ENCODE peak calls at places on chromosomes 13 and 19, in seven cellular contexts. V is ascending aorta; E is CD8-positive, alpha-beta T cell; M is fibroblast of lung; Q is left ventricle myocardium inferior; Z is prostate gland; X is CD8-positive, alpha-beta memory T cell. G is an unnamed sample.

GRCh38 chr13:20146381-20146780 is 14.5 kb downstream of the GJA3 start:
- DNase-seq in V (no peak), E (no peak), M (no peak), Q (no peak), Z (no peak), X (no peak), G (no peak)

GRCh38 chr13:46648166-46648607 is 95.2 kb downstream of the LRCH1 start:
- DNase-seq in V (no peak), E (no peak), M (no peak), Q (no peak), Z (no peak), X (no peak), G (no peak)

GRCh38 chr19:56834564-56835375 is 5.8 kb downstream of the PEG3 start:
- DNase-seq in V (no peak), E (no peak), M (no peak), Q (no peak), Z (peak), X (no peak), G (no peak)

GRCh38 chr19:54305141-54305540 is 7.8 kb downstream of the LILRA5 start:
- DNase-seq in V (no peak), E (no peak), M (no peak), Q (no peak), Z (no peak), X (no peak), G (no peak)

GRCh38 chr13:25468330-25469178 is 96.8 kb downstream of the ATP8A2 start:
- DNase-seq in V (no peak), E (no peak), M (peak), Q (no peak), Z (no peak), X (no peak), G (no peak)

GRCh38 chr19:18940791-18941627 is at the start of gene HOMER3:
- DNase-seq in V (peak), E (peak), M (peak), Q (peak), Z (peak), X (peak), G (peak)

GRCh38 chr19:47230122-47230920 is 678 bp downstream of the BBC3 start:
- DNase-seq in V (peak), E (peak), M (peak), Q (peak), Z (no peak), X (peak), G (peak)

GRCh38 chr13:109881347-109881725 is 95.0 kb upstream of the IRS2 start:
- DNase-seq in V (no peak), E (no peak), M (no peak), Q (no peak), Z (no peak), X (no peak), G (no peak)

GRCh38 chr13:19634129-19634740 is 776 bp downstream of the MPHOSPH8 start:
- DNase-seq in V (no peak), E (no peak), M (peak), Q (no peak), Z (peak), X (no peak), G (no peak)

GRCh38 chr19:38993271-38993670 is 17.7 kb upstream of the FBXO17 start:
- DNase-seq in V (no peak), E (no peak), M (peak), Q (no peak), Z (no peak), X (no peak), G (no peak)
- H3K27ac ChIP-seq in V (no peak), E (no peak), M (no peak), Q (no peak), Z (no peak), X (no peak), G (no peak)

DNA sequence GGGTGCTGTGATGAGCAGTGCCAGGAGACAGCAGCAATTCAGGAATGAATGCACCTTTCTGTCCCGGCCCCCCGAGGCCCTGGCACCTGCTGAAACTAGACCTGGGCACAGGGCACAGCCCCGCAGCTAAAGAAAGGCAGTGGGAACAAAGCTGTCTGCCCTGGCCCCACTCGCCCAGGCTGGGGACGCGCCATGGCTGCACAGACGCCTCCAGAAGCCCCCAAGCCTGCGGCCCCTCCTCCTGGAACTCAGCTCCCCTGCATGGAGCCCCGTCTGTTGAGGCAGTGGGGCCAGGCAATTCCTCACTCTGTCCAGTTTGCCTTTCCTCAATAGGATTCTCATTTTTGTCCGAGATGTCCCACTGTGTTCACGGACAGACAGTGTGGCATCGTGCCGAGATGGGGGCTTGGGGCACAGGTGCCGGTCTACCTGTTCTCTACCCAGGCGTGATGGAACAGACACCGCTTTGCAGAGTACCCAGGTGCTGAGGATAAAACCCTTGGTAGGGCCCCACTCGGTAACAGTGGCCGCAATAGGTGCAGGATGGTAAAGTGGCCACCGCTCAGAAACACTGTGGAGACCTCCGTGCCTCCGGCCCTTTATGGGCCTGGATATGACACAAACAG is 146.5 kb upstream of the SOX1 start:
- DNase-seq in V (peak), E (no peak), M (no peak), Q (no peak), Z (no peak), X (no peak), G (no peak)
- H3K27ac ChIP-seq in V (no peak), E (no peak), M (no peak), Q (no peak), Z (no peak), X (no peak), G (no peak)

GRCh38 chr19:45323671-45324081 is 1.0 kb upstream of the CKM start:
- DNase-seq in V (no peak), E (no peak), M (no peak), Q (peak), Z (no peak), X (no peak), G (no peak)

GRCh38 chr19:45322744-45323281 is at the start of gene CKM:
- DNase-seq in V (no peak), E (no peak), M (no peak), Q (peak), Z (no peak), X (no peak), G (no peak)

GRCh38 chr19:45320997-45321775 is 1.5 kb downstream of the CKM start:
- DNase-seq in V (no peak), E (no peak), M (no peak), Q (no peak), Z (no peak), X (no peak), G (no peak)

GRCh38 chr19:45321848-45322247 is 827 bp downstream of the CKM start:
- DNase-seq in V (no peak), E (no peak), M (no peak), Q (peak), Z (no peak), X (no peak), G (no peak)

GRCh38 chr19:45322311-45322710 is 364 bp downstream of the CKM start:
- DNase-seq in V (no peak), E (no peak), M (no peak), Q (no peak), Z (no peak), X (no peak), G (no peak)
- H3K27ac ChIP-seq in V (no peak), E (no peak), M (no peak), Q (peak), Z (no peak), X (no peak), G (no peak)

GRCh38 chr19:45895519-45895972 is 6.9 kb downstream of the MYPOP start:
- DNase-seq in V (no peak), E (no peak), M (no peak), Q (no peak), Z (no peak), X (no peak), G (no peak)
- H3K27ac ChIP-seq in V (no peak), E (no peak), M (no peak), Q (no peak), Z (no peak), X (no peak), G (no peak)

GRCh38 chr19:42401365-42402303 is 11.5 kb upstream of the CNFN start:
- DNase-seq in V (peak), E (peak), M (peak), Q (peak), Z (peak), X (peak), G (peak)
- H3K27ac ChIP-seq in V (peak), E (peak), M (no peak), Q (peak), Z (peak), X (peak), G (peak)

DNA sequence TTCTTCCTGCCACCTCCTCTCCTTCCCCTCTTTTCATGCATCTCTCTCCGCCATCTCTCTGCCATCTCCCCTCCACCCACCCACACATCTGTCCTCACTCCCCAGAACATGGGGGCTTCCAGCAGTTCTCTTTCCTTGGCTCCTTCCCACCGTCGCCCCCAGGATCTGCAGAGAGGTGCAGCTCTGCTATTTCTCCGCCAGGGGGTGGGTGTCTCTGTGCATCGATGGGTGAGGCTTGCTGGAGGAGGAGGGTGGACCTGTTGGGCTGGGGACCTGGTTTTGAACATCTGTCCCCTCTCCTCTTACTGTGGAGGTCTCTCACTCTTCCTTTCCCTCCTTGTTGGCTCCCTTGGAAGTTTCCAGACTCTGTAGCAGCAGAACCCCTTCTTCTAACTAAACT is 51.7 kb downstream of the MYH14 start:
- DNase-seq in V (no peak), E (no peak), M (no peak), Q (no peak), Z (no peak), X (no peak), G (no peak)
- H3K27ac ChIP-seq in V (no peak), E (no peak), M (no peak), Q (no peak), Z (no peak), X (no peak), G (no peak)

DNA sequence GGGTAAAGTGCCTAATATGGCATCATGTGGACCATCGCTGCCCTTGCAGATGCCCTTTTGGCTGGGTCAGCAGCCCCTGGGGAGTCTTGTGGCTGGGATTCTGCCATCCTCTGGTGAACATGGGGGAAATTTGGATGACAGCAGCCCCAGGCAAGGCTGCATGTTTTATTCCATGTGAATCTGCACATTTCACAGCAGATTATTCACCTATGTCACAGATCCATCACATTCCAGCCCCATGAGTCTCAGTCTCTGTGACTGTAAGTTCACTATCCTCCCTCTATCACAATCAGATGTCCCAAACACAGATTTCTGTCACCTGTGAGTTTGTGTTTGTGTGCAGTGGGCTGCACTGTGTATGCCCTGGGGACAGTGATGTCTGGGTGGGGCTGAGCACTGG is 36.8 kb upstream of the PSG9 start:
- DNase-seq in V (no peak), E (no peak), M (no peak), Q (no peak), Z (no peak), X (no peak), G (no peak)
- H3K27ac ChIP-seq in V (no peak), E (no peak), M (no peak), Q (no peak), Z (no peak), X (no peak), G (no peak)

GRCh38 chr19:8397291-8397690 is 7.1 kb downstream of the RAB11B start:
- DNase-seq in V (no peak), E (no peak), M (no peak), Q (no peak), Z (no peak), X (no peak), G (no peak)

GRCh38 chr19:8399681-8400188 is 9.6 kb downstream of the RAB11B start:
- DNase-seq in V (no peak), E (no peak), M (no peak), Q (no peak), Z (no peak), X (no peak), G (no peak)

GRCh38 chr19:8396185-8396562 is 6.0 kb downstream of the RAB11B start:
- DNase-seq in V (no peak), E (no peak), M (no peak), Q (no peak), Z (no peak), X (no peak), G (no peak)

GRCh38 chr19:8396563-8397203 is 6.5 kb downstream of the RAB11B start:
- DNase-seq in V (no peak), E (peak), M (peak), Q (peak), Z (peak), X (peak), G (peak)

GRCh38 chr19:8397746-8398721 is 7.9 kb downstream of the RAB11B start:
- DNase-seq in V (no peak), E (no peak), M (no peak), Q (no peak), Z (no peak), X (no peak), G (no peak)
- H3K27ac ChIP-seq in V (no peak), E (no peak), M (no peak), Q (peak), Z (no peak), X (no peak), G (peak)

GRCh38 chr13:107587681-107588080 is 627.7 kb downstream of the LIG4 start:
- DNase-seq in V (no peak), E (no peak), M (no peak), Q (no peak), Z (no peak), X (no peak), G (no peak)

GRCh38 chr13:107590556-107590955 is 624.8 kb downstream of the LIG4 start:
- DNase-seq in V (no peak), E (no peak), M (peak), Q (no peak), Z (no peak), X (no peak), G (no peak)

GRCh38 chr13:107585466-107585865 is 629.9 kb downstream of the LIG4 start:
- DNase-seq in V (no peak), E (no peak), M (peak), Q (no peak), Z (no peak), X (no peak), G (no peak)

GRCh38 chr13:107582171-107582570 is 633.2 kb downstream of the LIG4 start:
- DNase-seq in V (no peak), E (no peak), M (no peak), Q (no peak), Z (no peak), X (no peak), G (no peak)

GRCh38 chr13:107586216-107586615 is 629.1 kb downstream of the LIG4 start:
- DNase-seq in V (no peak), E (no peak), M (peak), Q (no peak), Z (no peak), X (no peak), G (no peak)
- H3K27ac ChIP-seq in V (no peak), E (no peak), M (no peak), Q (no peak), Z (no peak), X (no peak), G (no peak)